ENCODE peak calls at places on chromosome 9, in ten cellular contexts. F is foreskin fibroblast; M is mucosa of descending colon; T is CD8-positive, alpha-beta T cell; W is SK-N-SH; L is prostate gland; U is cardiac fibroblast; H is astrocyte; E is astrocyte of the spinal cord; D is AG10803. J is an unnamed sample.

GRCh38 chr9:110782701-110783100 is 114.1 kb downstream of the MUSK start:
- DNase-seq in L (no peak), E (peak; percentile 67), M (no peak), D (no peak), T (no peak), W (no peak), H (peak; percentile 40), U (no peak), F (no peak), J (no peak)

GRCh38 chr9:103802068-103802467 is 292.0 kb upstream of the SMC2 start:
- DNase-seq in U (peak; percentile 57), D (no peak), W (no peak), E (peak; percentile 12), T (no peak), L (no peak), H (peak; percentile 2), F (peak; percentile 3), M (no peak), J (peak; percentile 7)

GRCh38 chr9:109258619-109259321 is 62.1 kb downstream of the EPB41L4B start:
- DNase-seq in U (no peak), F (no peak), H (no peak), D (no peak), E (no peak), W (peak; percentile 44), T (no peak), M (no peak), L (no peak), J (no peak)

GRCh38 chr9:136693490-136694162 is 6.4 kb upstream of the AGPAT2 start:
- DNase-seq in W (no peak), U (peak; percentile 52), L (no peak), H (peak; percentile 29), M (peak; percentile 92), E (peak; percentile 16), F (no peak), T (no peak), D (no peak), J (peak; percentile 20)

GRCh38 chr9:19156805-19157204 is 29.5 kb upstream of the PLIN2 start:
- DNase-seq in H (no peak), L (no peak), D (peak; percentile 53), U (peak; percentile 31), E (no peak), W (no peak), F (no peak), M (no peak), T (no peak), J (no peak)

GRCh38 chr9:129276486-129277260 is 98.6 kb upstream of the IER5L start:
- DNase-seq in H (no peak), W (no peak), T (no peak), E (no peak), L (no peak), U (no peak), F (no peak), M (no peak), D (no peak), J (no peak)

GRCh38 chr9:5846501-5846921 is 13.6 kb upstream of the ERMP1 start:
- DNase-seq in E (no peak), U (peak; percentile 72), T (no peak), H (peak; percentile 8), F (peak; percentile 50), D (peak; percentile 49), L (no peak), M (no peak), W (no peak), J (peak; percentile 86)

GRCh38 chr9:77793909-77794308 is 145.8 kb upstream of the GNA14 start:
- DNase-seq in L (no peak), M (no peak), E (peak; percentile 15), D (peak; percentile 82), U (peak; percentile 82), F (peak; percentile 50), T (no peak), H (no peak), W (no peak), J (peak; percentile 76)

GRCh38 chr9:113155911-113156559 is 5.2 kb downstream of the SLC31A2 start:
- DNase-seq in U (no peak), T (no peak), L (no peak), H (no peak), F (no peak), M (no peak), E (no peak), D (no peak), W (no peak), J (no peak)

GRCh38 chr9:95092321-95093072 is 225.0 kb downstream of the FANCC start:
- DNase-seq in E (peak; percentile 99), H (peak; percentile 96), F (peak; percentile 41), M (no peak), U (peak; percentile 95), D (peak; percentile 69), L (no peak), W (peak; percentile 68), T (no peak), J (peak; percentile 95)

GRCh38 chr9:137421838-137422667 is 909 bp downstream of the EXD3 start:
- DNase-seq in L (no peak), D (no peak), F (no peak), W (no peak), T (no peak), M (no peak), U (no peak), H (no peak), E (no peak), J (no peak)

GRCh38 chr9:23799521-23799920 is 26.5 kb downstream of the ELAVL2 start:
- DNase-seq in T (no peak), U (no peak), D (no peak), L (no peak), E (no peak), W (no peak), M (no peak), H (no peak), F (no peak), J (no peak)

GRCh38 chr9:38240051-38240450 is 152.5 kb upstream of the ALDH1B1 start:
- DNase-seq in E (no peak), W (no peak), L (no peak), M (no peak), H (no peak), F (no peak), T (no peak), D (no peak), U (no peak), J (no peak)

GRCh38 chr9:106758911-106759310 is 104.1 kb upstream of the ZNF462 start:
- DNase-seq in U (peak; percentile 29), F (no peak), L (no peak), M (no peak), D (no peak), E (no peak), T (no peak), W (no peak), H (no peak), J (peak; percentile 51)

GRCh38 chr9:5113523-5113922 is 71.9 kb downstream of the INSL6 start:
- DNase-seq in W (peak; percentile 10), L (no peak), U (no peak), H (no peak), D (no peak), T (no peak), M (no peak), E (no peak), F (no peak), J (no peak)

GRCh38 chr9:90939367-90939766 is 137.7 kb downstream of the SYK start:
- DNase-seq in T (no peak), E (no peak), W (no peak), F (no peak), H (no peak), D (no peak), U (no peak), M (no peak), L (no peak), J (no peak)

GRCh38 chr9:138013836-138014569 is 136.4 kb downstream of the CACNA1B start:
- DNase-seq in U (no peak), L (no peak), E (no peak), T (no peak), F (no peak), D (no peak), W (peak; percentile 19), H (no peak), M (no peak), J (no peak)

GRCh38 chr9:16265671-16266070 is 604.8 kb downstream of the BNC2 start:
- DNase-seq in F (no peak), T (no peak), U (no peak), E (no peak), D (no peak), W (no peak), L (no peak), M (no peak), H (no peak), J (no peak)

GRCh38 chr9:16266648-16267276 is 603.7 kb downstream of the BNC2 start:
- DNase-seq in L (no peak), E (no peak), U (peak; percentile 38), F (no peak), H (no peak), M (no peak), W (no peak), T (no peak), D (no peak), J (no peak)

GRCh38 chr9:16271967-16272366 is 598.5 kb downstream of the BNC2 start:
- DNase-seq in F (no peak), H (no peak), D (no peak), W (no peak), T (no peak), E (no peak), M (no peak), U (no peak), L (no peak), J (no peak)

GRCh38 chr9:16268037-16269010 is 602.1 kb downstream of the BNC2 start:
- DNase-seq in L (no peak), H (no peak), F (no peak), M (no peak), D (no peak), U (peak; percentile 32), E (no peak), T (no peak), W (peak; percentile 76), J (no peak)

GRCh38 chr9:16267336-16268036 is 603.0 kb downstream of the BNC2 start:
- DNase-seq in H (peak; percentile 42), U (peak; percentile 61), W (peak; percentile 29), T (no peak), D (peak; percentile 29), F (no peak), L (peak; percentile 17), M (no peak), E (peak; percentile 87), J (peak; percentile 72)
- H3K4me3 ChIP-seq in H (peak overlapping the region; percentile 35), U (peak overlapping the region; percentile 31), W (peak overlapping the region; percentile 34), T (no peak overlapping the region), D (peak overlapping the region; percentile 56), F (peak overlapping the region; percentile 50), L (peak overlapping the region; percentile 11), M (no peak overlapping the region), E (peak overlapping the region; percentile 24), J (peak overlapping the region; percentile 50)

GRCh38 chr9:16869140-16869903 is 1.1 kb downstream of the BNC2 start:
- DNase-seq in T (no peak), M (no peak), E (peak; percentile 58), H (peak; percentile 40), U (peak; percentile 55), D (no peak), W (no peak), L (no peak), F (peak; percentile 7), J (peak; percentile 70)
- H3K4me3 ChIP-seq in T (no peak overlapping the region), M (peak overlapping the region; percentile 3), E (peak overlapping the region; percentile 54), H (peak overlapping the region; percentile 75), U (peak overlapping the region; percentile 85), D (peak overlapping the region; percentile 77), W (peak overlapping the region; percentile 75), L (peak overlapping the region; percentile 54), F (peak overlapping the region; percentile 86), J (peak overlapping the region; percentile 87)

GRCh38 chr9:114249424-114250234 is 73.3 kb upstream of the ORM1 start:
- DNase-seq in D (no peak), W (no peak), M (no peak), F (no peak), T (no peak), E (no peak), L (no peak), U (no peak), H (no peak), J (no peak)
- H3K4me3 ChIP-seq in D (no peak overlapping the region), W (no peak overlapping the region), M (no peak overlapping the region), F (no peak overlapping the region), T (no peak overlapping the region), E (no peak overlapping the region), L (no peak overlapping the region), U (no peak overlapping the region), H (no peak overlapping the region), J (no peak overlapping the region)

GRCh38 chr9:127753556-127753955 is 18.5 kb upstream of the TOR2A start:
- DNase-seq in T (no peak), L (no peak), H (no peak), U (no peak), W (no peak), E (no peak), D (no peak), F (no peak), M (no peak), J (no peak)
- H3K4me3 ChIP-seq in T (no peak overlapping the region), L (no peak overlapping the region), H (no peak overlapping the region), U (no peak overlapping the region), W (peak overlapping the region; percentile 54), E (no peak overlapping the region), D (no peak overlapping the region), F (no peak overlapping the region), M (no peak overlapping the region), J (no peak overlapping the region)